ENCODE peak calls at places on chromosomes 16 and 17, in seven cellular contexts. One of them, this sample, is unnamed.

GRCh38 chr17:80180192-80180591 is 10.4 kb downstream of the CARD14 start:
- DNase-seq in uterus: no peak
- DNase-seq in aorta: no peak
- DNase-seq in neural progenitor cell: no peak
- DNase-seq in A673: no peak
- DNase-seq in psoas muscle: no peak
- DNase-seq in CD4-positive, CD25-positive, alpha-beta regulatory T cell: no peak
- DNase-seq in this sample: no peak

GRCh38 chr17:49041527-49041926 is 44.3 kb downstream of the IGF2BP1 start:
- DNase-seq in uterus: no peak
- DNase-seq in aorta: no peak
- DNase-seq in neural progenitor cell: no peak
- DNase-seq in A673: no peak
- DNase-seq in psoas muscle: no peak
- DNase-seq in CD4-positive, CD25-positive, alpha-beta regulatory T cell: no peak
- DNase-seq in this sample: no peak

GRCh38 chr17:65487161-65487560 is 74.3 kb downstream of the AXIN2 start:
- DNase-seq in uterus: no peak
- DNase-seq in aorta: no peak
- DNase-seq in neural progenitor cell: no peak
- DNase-seq in A673: no peak
- DNase-seq in psoas muscle: no peak
- DNase-seq in CD4-positive, CD25-positive, alpha-beta regulatory T cell: no peak
- DNase-seq in this sample: no peak

GRCh38 chr17:37725021-37725585 is 19.8 kb downstream of the HNF1B start:
- DNase-seq in uterus: no peak
- DNase-seq in aorta: no peak
- DNase-seq in neural progenitor cell: peak
- DNase-seq in A673: no peak
- DNase-seq in psoas muscle: no peak
- DNase-seq in CD4-positive, CD25-positive, alpha-beta regulatory T cell: no peak
- DNase-seq in this sample: peak

GRCh38 chr17:80937501-80938356 is 53.9 kb upstream of the CHMP6 start:
- DNase-seq in uterus: peak
- DNase-seq in aorta: peak
- DNase-seq in neural progenitor cell: peak
- DNase-seq in A673: no peak
- DNase-seq in psoas muscle: peak
- DNase-seq in CD4-positive, CD25-positive, alpha-beta regulatory T cell: no peak
- DNase-seq in this sample: peak

GRCh38 chr16:56645838-56646237 is 5.8 kb upstream of the MT1B start:
- DNase-seq in uterus: no peak
- DNase-seq in aorta: no peak
- DNase-seq in neural progenitor cell: no peak
- DNase-seq in A673: no peak
- DNase-seq in psoas muscle: no peak
- DNase-seq in CD4-positive, CD25-positive, alpha-beta regulatory T cell: no peak
- DNase-seq in this sample: no peak

GRCh38 chr17:78818932-78819331 is 21.7 kb downstream of the USP36 start:
- DNase-seq in uterus: no peak
- DNase-seq in aorta: no peak
- DNase-seq in neural progenitor cell: no peak
- DNase-seq in A673: peak
- DNase-seq in psoas muscle: peak
- DNase-seq in CD4-positive, CD25-positive, alpha-beta regulatory T cell: peak
- DNase-seq in this sample: peak

GRCh38 chr16:6735631-6736030 is 597.0 kb upstream of the RBFOX1 start:
- DNase-seq in uterus: no peak
- DNase-seq in aorta: no peak
- DNase-seq in neural progenitor cell: no peak
- DNase-seq in A673: no peak
- DNase-seq in psoas muscle: no peak
- DNase-seq in CD4-positive, CD25-positive, alpha-beta regulatory T cell: no peak
- DNase-seq in this sample: no peak

GRCh38 chr16:261031-261691 is 14.6 kb downstream of the RGS11 start:
- DNase-seq in uterus: no peak
- DNase-seq in aorta: no peak
- DNase-seq in neural progenitor cell: no peak
- DNase-seq in A673: no peak
- DNase-seq in psoas muscle: no peak
- DNase-seq in CD4-positive, CD25-positive, alpha-beta regulatory T cell: no peak
- DNase-seq in this sample: no peak

GRCh38 chr17:60354223-60354622 is 37.7 kb downstream of the USP32 start:
- DNase-seq in uterus: no peak
- DNase-seq in aorta: no peak
- DNase-seq in neural progenitor cell: no peak
- DNase-seq in A673: no peak
- DNase-seq in psoas muscle: no peak
- DNase-seq in CD4-positive, CD25-positive, alpha-beta regulatory T cell: no peak
- DNase-seq in this sample: no peak

GRCh38 chr17:36901506-36901905 is 35.8 kb upstream of the LHX1 start:
- DNase-seq in uterus: no peak
- DNase-seq in aorta: no peak
- DNase-seq in neural progenitor cell: peak
- DNase-seq in A673: no peak
- DNase-seq in psoas muscle: no peak
- DNase-seq in CD4-positive, CD25-positive, alpha-beta regulatory T cell: no peak
- DNase-seq in this sample: no peak

GRCh38 chr17:49946964-49947584 is 21.9 kb upstream of the DLX4 start:
- DNase-seq in uterus: no peak
- DNase-seq in aorta: no peak
- DNase-seq in neural progenitor cell: no peak
- DNase-seq in A673: no peak
- DNase-seq in psoas muscle: no peak
- DNase-seq in CD4-positive, CD25-positive, alpha-beta regulatory T cell: no peak
- DNase-seq in this sample: no peak

GRCh38 chr17:8398980-8399379 is 1.4 kb upstream of the RNF222 start:
- DNase-seq in uterus: no peak
- DNase-seq in aorta: no peak
- DNase-seq in neural progenitor cell: no peak
- DNase-seq in A673: no peak
- DNase-seq in psoas muscle: no peak
- DNase-seq in CD4-positive, CD25-positive, alpha-beta regulatory T cell: no peak
- DNase-seq in this sample: no peak

GRCh38 chr17:70521821-70522256 is 352.5 kb downstream of the KCNJ2 start:
- DNase-seq in uterus: no peak
- DNase-seq in aorta: peak
- DNase-seq in neural progenitor cell: no peak
- DNase-seq in A673: peak
- DNase-seq in psoas muscle: no peak
- DNase-seq in CD4-positive, CD25-positive, alpha-beta regulatory T cell: no peak
- DNase-seq in this sample: no peak

GRCh38 chr17:77722366-77722765 is 236.1 kb upstream of the TNRC6C start:
- DNase-seq in uterus: no peak
- DNase-seq in aorta: no peak
- DNase-seq in neural progenitor cell: no peak
- DNase-seq in A673: no peak
- DNase-seq in psoas muscle: no peak
- DNase-seq in CD4-positive, CD25-positive, alpha-beta regulatory T cell: no peak
- DNase-seq in this sample: no peak

GRCh38 chr16:10343124-10343760 is 42.6 kb upstream of the ATF7IP2 start:
- DNase-seq in uterus: no peak
- DNase-seq in aorta: no peak
- DNase-seq in neural progenitor cell: no peak
- DNase-seq in A673: no peak
- DNase-seq in psoas muscle: no peak
- DNase-seq in CD4-positive, CD25-positive, alpha-beta regulatory T cell: no peak
- DNase-seq in this sample: no peak

GRCh38 chr16:67647111-67647651 is 2.2 kb downstream of the CARMIL2 start:
- DNase-seq in uterus: no peak
- DNase-seq in aorta: no peak
- DNase-seq in neural progenitor cell: no peak
- DNase-seq in A673: no peak
- DNase-seq in psoas muscle: peak
- DNase-seq in CD4-positive, CD25-positive, alpha-beta regulatory T cell: no peak
- DNase-seq in this sample: peak

GRCh38 chr17:46056800-46057304 is 57.8 kb downstream of the STH start:
- DNase-seq in uterus: no peak
- DNase-seq in aorta: no peak
- DNase-seq in neural progenitor cell: no peak
- DNase-seq in A673: no peak
- DNase-seq in psoas muscle: no peak
- DNase-seq in CD4-positive, CD25-positive, alpha-beta regulatory T cell: no peak
- DNase-seq in this sample: no peak

GRCh38 chr16:11004957-11005610 is 60.7 kb downstream of the CLEC16A start:
- DNase-seq in uterus: no peak
- DNase-seq in aorta: no peak
- DNase-seq in neural progenitor cell: no peak
- DNase-seq in A673: no peak
- DNase-seq in psoas muscle: no peak
- DNase-seq in CD4-positive, CD25-positive, alpha-beta regulatory T cell: no peak
- DNase-seq in this sample: no peak

GRCh38 chr17:16123531-16123930 is 91.8 kb downstream of the NCOR1 start:
- DNase-seq in uterus: no peak
- DNase-seq in aorta: no peak
- DNase-seq in neural progenitor cell: no peak
- DNase-seq in A673: no peak
- DNase-seq in psoas muscle: no peak
- DNase-seq in CD4-positive, CD25-positive, alpha-beta regulatory T cell: no peak
- DNase-seq in this sample: no peak

GRCh38 chr17:42950044-42950783 is 14.0 kb downstream of the AARSD1 start:
- DNase-seq in uterus: no peak
- DNase-seq in aorta: no peak
- DNase-seq in neural progenitor cell: no peak
- DNase-seq in A673: no peak
- DNase-seq in psoas muscle: no peak
- DNase-seq in CD4-positive, CD25-positive, alpha-beta regulatory T cell: no peak
- DNase-seq in this sample: peak

GRCh38 chr16:31351246-31351936 is 3.6 kb upstream of the ITGAX start:
- DNase-seq in uterus: no peak
- DNase-seq in aorta: peak
- DNase-seq in neural progenitor cell: no peak
- DNase-seq in A673: no peak
- DNase-seq in psoas muscle: no peak
- DNase-seq in CD4-positive, CD25-positive, alpha-beta regulatory T cell: no peak
- DNase-seq in this sample: no peak

GRCh38 chr17:28252436-28252835 is 66.6 kb upstream of the TMEM97 start:
- DNase-seq in uterus: no peak
- DNase-seq in aorta: no peak
- DNase-seq in neural progenitor cell: no peak
- DNase-seq in A673: no peak
- DNase-seq in psoas muscle: no peak
- DNase-seq in CD4-positive, CD25-positive, alpha-beta regulatory T cell: no peak
- DNase-seq in this sample: no peak

GRCh38 chr16:3576211-3576610 is 992 bp downstream of the NLRC3 start:
- DNase-seq in uterus: no peak
- DNase-seq in aorta: no peak
- DNase-seq in neural progenitor cell: no peak
- DNase-seq in A673: no peak
- DNase-seq in psoas muscle: peak
- DNase-seq in CD4-positive, CD25-positive, alpha-beta regulatory T cell: peak
- DNase-seq in this sample: peak
- H3K4me3 ChIP-seq in uterus: no peak
- H3K4me3 ChIP-seq in aorta: no peak
- H3K4me3 ChIP-seq in neural progenitor cell: no peak
- H3K4me3 ChIP-seq in A673: no peak
- H3K4me3 ChIP-seq in psoas muscle: no peak
- H3K4me3 ChIP-seq in CD4-positive, CD25-positive, alpha-beta regulatory T cell: peak
- H3K4me3 ChIP-seq in this sample: peak

GRCh38 chr17:19508327-19508867 is 25.3 kb upstream of the SLC47A1 start:
- DNase-seq in uterus: peak
- DNase-seq in aorta: peak
- DNase-seq in neural progenitor cell: peak
- DNase-seq in A673: no peak
- DNase-seq in psoas muscle: peak
- DNase-seq in CD4-positive, CD25-positive, alpha-beta regulatory T cell: no peak
- DNase-seq in this sample: peak
- H3K27ac ChIP-seq in uterus: peak
- H3K27ac ChIP-seq in aorta: peak
- H3K27ac ChIP-seq in neural progenitor cell: no peak
- H3K27ac ChIP-seq in A673: no peak
- H3K27ac ChIP-seq in psoas muscle: peak
- H3K27ac ChIP-seq in CD4-positive, CD25-positive, alpha-beta regulatory T cell: peak
- H3K27ac ChIP-seq in this sample: peak

DNA sequence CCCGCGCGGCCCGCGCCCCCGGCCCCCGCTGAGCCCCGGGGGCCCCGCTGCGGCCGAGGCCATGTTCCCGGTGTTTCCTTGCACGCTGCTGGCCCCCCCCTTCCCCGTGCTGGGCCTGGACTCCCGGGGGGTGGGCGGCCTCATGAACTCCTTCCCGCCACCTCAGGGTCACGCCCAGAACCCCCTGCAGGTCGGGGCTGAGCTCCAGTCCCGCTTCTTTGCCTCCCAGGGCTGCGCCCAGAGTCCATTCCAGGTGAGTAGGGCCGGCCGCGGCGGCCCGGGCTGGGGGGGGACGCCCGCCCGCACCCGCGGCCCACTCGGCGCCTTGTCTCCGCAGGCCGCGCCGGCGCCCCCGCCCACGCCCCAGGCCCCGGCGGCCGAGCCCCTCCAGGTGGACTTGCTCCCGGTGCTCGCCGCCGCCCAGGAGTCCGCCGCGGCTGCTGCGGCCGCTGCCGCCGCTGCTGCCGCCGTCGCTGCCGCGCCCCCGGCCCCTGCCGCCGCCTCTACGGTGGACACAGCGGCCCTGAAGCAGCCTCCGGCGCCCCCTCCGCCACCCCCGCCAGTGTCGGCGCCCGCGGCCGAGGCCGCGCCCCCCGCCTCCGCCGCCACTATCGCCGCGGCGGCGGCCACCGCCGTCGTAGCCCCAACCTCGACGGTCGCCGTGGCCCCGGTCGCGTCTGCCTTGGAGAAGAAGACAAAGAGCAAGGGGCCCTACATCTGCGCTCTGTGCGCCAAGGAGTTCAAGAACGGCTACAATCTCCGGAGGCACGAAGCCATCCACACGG is 504 bp downstream of the MAZ start:
- DNase-seq in uterus: peak
- DNase-seq in aorta: peak
- DNase-seq in neural progenitor cell: peak
- DNase-seq in A673: peak
- DNase-seq in psoas muscle: peak
- DNase-seq in CD4-positive, CD25-positive, alpha-beta regulatory T cell: peak
- DNase-seq in this sample: peak
- H3K4me3 ChIP-seq in uterus: peak
- H3K4me3 ChIP-seq in aorta: peak
- H3K4me3 ChIP-seq in neural progenitor cell: peak
- H3K4me3 ChIP-seq in A673: peak
- H3K4me3 ChIP-seq in psoas muscle: peak
- H3K4me3 ChIP-seq in CD4-positive, CD25-positive, alpha-beta regulatory T cell: no peak
- H3K4me3 ChIP-seq in this sample: peak

GRCh38 chr17:63420868-63421680 is 25.0 kb downstream of the CYB561 start:
- DNase-seq in uterus: no peak
- DNase-seq in aorta: no peak
- DNase-seq in neural progenitor cell: no peak
- DNase-seq in A673: no peak
- DNase-seq in psoas muscle: no peak
- DNase-seq in CD4-positive, CD25-positive, alpha-beta regulatory T cell: no peak
- DNase-seq in this sample: no peak

GRCh38 chr17:63423251-63423950 is 22.7 kb downstream of the CYB561 start:
- DNase-seq in uterus: no peak
- DNase-seq in aorta: no peak
- DNase-seq in neural progenitor cell: no peak
- DNase-seq in A673: no peak
- DNase-seq in psoas muscle: no peak
- DNase-seq in CD4-positive, CD25-positive, alpha-beta regulatory T cell: no peak
- DNase-seq in this sample: peak

GRCh38 chr17:63419949-63420867 is 25.9 kb downstream of the CYB561 start:
- DNase-seq in uterus: no peak
- DNase-seq in aorta: no peak
- DNase-seq in neural progenitor cell: no peak
- DNase-seq in A673: no peak
- DNase-seq in psoas muscle: no peak
- DNase-seq in CD4-positive, CD25-positive, alpha-beta regulatory T cell: peak
- DNase-seq in this sample: no peak

GRCh38 chr17:63423963-63424362 is 22.1 kb downstream of the CYB561 start:
- DNase-seq in uterus: no peak
- DNase-seq in aorta: no peak
- DNase-seq in neural progenitor cell: no peak
- DNase-seq in A673: no peak
- DNase-seq in psoas muscle: no peak
- DNase-seq in CD4-positive, CD25-positive, alpha-beta regulatory T cell: no peak
- DNase-seq in this sample: no peak

GRCh38 chr17:63421681-63422645 is 24.1 kb downstream of the CYB561 start:
- DNase-seq in uterus: no peak
- DNase-seq in aorta: no peak
- DNase-seq in neural progenitor cell: no peak
- DNase-seq in A673: no peak
- DNase-seq in psoas muscle: no peak
- DNase-seq in CD4-positive, CD25-positive, alpha-beta regulatory T cell: no peak
- DNase-seq in this sample: no peak
- H3K27ac ChIP-seq in uterus: no peak
- H3K27ac ChIP-seq in aorta: no peak
- H3K27ac ChIP-seq in neural progenitor cell: no peak
- H3K27ac ChIP-seq in A673: no peak
- H3K27ac ChIP-seq in psoas muscle: no peak
- H3K27ac ChIP-seq in CD4-positive, CD25-positive, alpha-beta regulatory T cell: no peak
- H3K27ac ChIP-seq in this sample: no peak